ENCODE peak calls at places on chromosomes 1 and 21, in six cellular contexts. X is tibial artery, A is GM23248, V is pancreas, G is colonic mucosa, F is Caco-2. D is an unnamed sample.

GRCh38 chr21:42760361-42760970 is 107.0 kb downstream of the PDE9A start:
- DNase-seq in X (no peak), G (no peak), F (no peak), A (no peak), V (no peak), D (no peak)

GRCh38 chr1:32377541-32378220 is 15.3 kb downstream of the TSSK3 start:
- DNase-seq in A (no peak), F (no peak), X (no peak), G (no peak), V (no peak), D (no peak)

GRCh38 chr1:35655196-35655595 is 13.9 kb upstream of the PSMB2 start:
- DNase-seq in X (no peak), V (no peak), G (no peak), A (no peak), F (no peak), D (no peak)

GRCh38 chr1:152501704-152502103 is 8.9 kb upstream of the LCE5A start:
- DNase-seq in G (no peak), X (no peak), F (peak; percentile 52), A (peak; percentile 76), V (no peak), D (no peak)

GRCh38 chr1:173113015-173113741 is 62.4 kb upstream of the TNFSF18 start:
- DNase-seq in X (no peak), G (no peak), F (no peak), V (no peak), A (peak; percentile 81), D (no peak)

GRCh38 chr1:229894535-229894934 is 172.5 kb upstream of the GALNT2 start:
- DNase-seq in V (no peak), F (no peak), X (no peak), G (no peak), A (no peak), D (no peak)

GRCh38 chr1:171794085-171794484 is 12.6 kb downstream of the METTL13 start:
- DNase-seq in X (no peak), V (no peak), A (peak; percentile 88), G (no peak), F (no peak), D (no peak)

GRCh38 chr1:164780863-164781262 is 221.9 kb downstream of the PBX1 start:
- DNase-seq in A (peak; percentile 97), F (no peak), V (no peak), G (no peak), X (peak; percentile 65), D (no peak)

GRCh38 chr21:46559291-46559983 is 45.4 kb downstream of the S100B start:
- DNase-seq in A (no peak), V (no peak), G (no peak), F (no peak), X (no peak), D (no peak)

GRCh38 chr1:207831517-207832327 is 79.2 kb downstream of the CD34 start:
- DNase-seq in A (no peak), F (no peak), X (peak; percentile 72), G (no peak), V (no peak), D (no peak)

GRCh38 chr1:173122958-173123852 is 72.5 kb upstream of the TNFSF18 start:
- DNase-seq in V (no peak), X (peak; percentile 78), F (peak; percentile 91), G (peak; percentile 73), A (peak; percentile 89), D (peak; percentile 86)

GRCh38 chr21:15826908-15827601 is 97.3 kb downstream of the USP25 start:
- DNase-seq in X (no peak), A (no peak), F (no peak), V (no peak), G (no peak), D (no peak)

GRCh38 chr1:114833421-114833820 is 21.2 kb upstream of the SYCP1 start:
- DNase-seq in V (no peak), X (no peak), G (no peak), F (no peak), A (peak; percentile 44), D (no peak)

GRCh38 chr1:58451560-58452211 is 94.8 kb downstream of the OMA1 start:
- DNase-seq in F (no peak), A (no peak), X (no peak), V (no peak), G (no peak), D (no peak)

GRCh38 chr1:85307987-85308836 is 31.8 kb upstream of the BCL10 start:
- DNase-seq in F (peak; percentile 79), V (peak; percentile 89), G (peak; percentile 89), X (peak; percentile 88), A (peak; percentile 95), D (peak; percentile 93)
- H3K4me3 ChIP-seq in F (no peak overlapping the region), V (no peak overlapping the region), G (no peak overlapping the region), X (no peak overlapping the region), A (no peak overlapping the region), D (no peak overlapping the region)

GRCh38 chr1:49106438-49106837 is 329.7 kb upstream of the BEND5 start:
- DNase-seq in X (no peak), V (no peak), A (no peak), G (no peak), F (no peak), D (no peak)

DNA sequence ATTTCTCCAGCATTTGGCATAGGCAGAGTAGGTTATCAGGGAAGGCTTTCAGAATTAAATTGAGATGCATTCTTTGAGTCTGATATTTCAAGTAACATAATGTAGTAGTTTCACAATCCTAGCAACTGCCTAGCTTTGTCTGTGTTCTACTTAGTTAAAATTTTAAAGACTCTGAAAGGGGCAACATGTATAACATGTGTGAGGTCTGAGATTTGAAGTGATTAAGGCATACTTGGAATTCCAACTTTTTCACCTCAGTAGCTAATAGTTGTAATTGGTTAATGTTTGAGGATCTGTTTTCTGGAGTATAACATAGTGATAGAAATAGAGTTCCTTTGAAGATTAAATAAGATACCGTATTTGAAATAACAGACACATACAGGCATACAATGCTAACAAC is 335.2 kb upstream of the BEND5 start:
- DNase-seq in V (no peak), G (no peak), F (no peak), A (no peak), X (no peak), D (no peak)
- H3K9me3 ChIP-seq in V (no peaks in the 10 kb centered on the region), G (no peaks in the 10 kb centered on the region), F (no peaks in the 10 kb centered on the region), A (no peaks in the 10 kb centered on the region), X (peaks cover 10% of the 10 kb centered on the region), D (peaks cover 20% of the 10 kb centered on the region)

GRCh38 chr1:150006881-150007401 is 3.6 kb downstream of the OTUD7B start:
- DNase-seq in G (no peak), A (peak; percentile 76), X (no peak), F (no peak), V (no peak), D (no peak)

GRCh38 chr1:150009604-150010387 is 730 bp downstream of the OTUD7B start:
- DNase-seq in F (peak; percentile 51), A (peak; percentile 95), V (peak; percentile 18), G (peak; percentile 60), X (peak; percentile 71), D (peak; percentile 49)

GRCh38 chr1:150010388-150011115 is at the start of gene OTUD7B:
- DNase-seq in X (peak; percentile 83), F (peak; percentile 87), V (peak; percentile 90), A (peak; percentile 96), G (peak; percentile 90), D (peak; percentile 89)

GRCh38 chr1:150005606-150006005 is 4.9 kb downstream of the OTUD7B start:
- DNase-seq in F (no peak), V (no peak), A (no peak), G (no peak), X (no peak), D (no peak)

DNA sequence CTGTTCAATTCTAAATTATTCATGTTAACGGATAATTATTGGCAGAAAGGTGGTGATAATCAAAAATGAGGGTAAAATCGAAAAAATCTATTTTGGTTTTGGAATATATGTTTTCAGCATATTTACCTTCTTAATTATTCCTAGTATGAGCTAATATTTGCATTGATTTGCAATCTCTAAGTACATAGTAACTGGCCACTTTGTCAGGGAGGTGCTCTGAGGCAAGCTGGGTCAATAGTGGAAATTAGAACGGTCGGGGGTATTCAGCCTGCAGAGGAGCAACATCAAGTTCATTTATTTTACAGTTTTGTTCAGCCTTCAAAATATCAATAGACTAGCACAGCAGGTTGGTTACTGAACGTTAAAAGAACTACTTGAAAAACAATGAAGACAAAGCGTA is 1.8 kb downstream of the OTUD7B start:
- DNase-seq in X (no peak), V (no peak), F (no peak), A (no peak), G (no peak), D (no peak)
- H3K4me1 ChIP-seq in X (no peaks in the 10 kb centered on the region), V (peaks cover 10% of the 10 kb centered on the region), F (peaks cover 33% of the 10 kb centered on the region), A (peaks cover 34% of the 10 kb centered on the region), G (no peaks in the 10 kb centered on the region), D (peaks cover 3% of the 10 kb centered on the region)

GRCh38 chr1:182488803-182489202 is 38.9 kb downstream of the RGSL1 start:
- DNase-seq in G (no peak), X (no peak), A (no peak), V (no peak), F (no peak), D (no peak)
- H3K4me3 ChIP-seq in G (no peak overlapping the region), X (no peak overlapping the region), A (no peak overlapping the region), V (no peak overlapping the region), F (no peak overlapping the region), D (no peak overlapping the region)

GRCh38 chr21:26425576-26425975 is 147.5 kb downstream of the CYYR1 start:
- DNase-seq in G (no peak), F (no peak), V (no peak), A (no peak), X (no peak), D (no peak)
- H3K9me3 ChIP-seq in G (no peaks in the 10 kb centered on the region), F (no peaks in the 10 kb centered on the region), V (no peaks in the 10 kb centered on the region), A (no peaks in the 10 kb centered on the region), X (no peaks in the 10 kb centered on the region), D (no peaks in the 10 kb centered on the region)

GRCh38 chr1:201760516-201760915 is 68.4 kb upstream of the IPO9 start:
- DNase-seq in A (peak; percentile 67), V (no peak), F (no peak), X (no peak), G (no peak), D (no peak)
- H3K4me1 ChIP-seq in A (peaks cover 99% of the 10 kb centered on the region), V (no peaks in the 10 kb centered on the region), F (no peaks in the 10 kb centered on the region), X (no peaks in the 10 kb centered on the region), G (no peaks in the 10 kb centered on the region), D (no peaks in the 10 kb centered on the region)

GRCh38 chr1:225987491-225988316 is 11.4 kb downstream of the SDE2 start:
- DNase-seq in F (no peak), V (no peak), G (no peak), X (no peak), A (peak; percentile 69), D (no peak)

GRCh38 chr1:225995919-225996864 is 3.0 kb downstream of the SDE2 start:
- DNase-seq in G (no peak), A (no peak), F (no peak), V (no peak), X (no peak), D (no peak)

DNA sequence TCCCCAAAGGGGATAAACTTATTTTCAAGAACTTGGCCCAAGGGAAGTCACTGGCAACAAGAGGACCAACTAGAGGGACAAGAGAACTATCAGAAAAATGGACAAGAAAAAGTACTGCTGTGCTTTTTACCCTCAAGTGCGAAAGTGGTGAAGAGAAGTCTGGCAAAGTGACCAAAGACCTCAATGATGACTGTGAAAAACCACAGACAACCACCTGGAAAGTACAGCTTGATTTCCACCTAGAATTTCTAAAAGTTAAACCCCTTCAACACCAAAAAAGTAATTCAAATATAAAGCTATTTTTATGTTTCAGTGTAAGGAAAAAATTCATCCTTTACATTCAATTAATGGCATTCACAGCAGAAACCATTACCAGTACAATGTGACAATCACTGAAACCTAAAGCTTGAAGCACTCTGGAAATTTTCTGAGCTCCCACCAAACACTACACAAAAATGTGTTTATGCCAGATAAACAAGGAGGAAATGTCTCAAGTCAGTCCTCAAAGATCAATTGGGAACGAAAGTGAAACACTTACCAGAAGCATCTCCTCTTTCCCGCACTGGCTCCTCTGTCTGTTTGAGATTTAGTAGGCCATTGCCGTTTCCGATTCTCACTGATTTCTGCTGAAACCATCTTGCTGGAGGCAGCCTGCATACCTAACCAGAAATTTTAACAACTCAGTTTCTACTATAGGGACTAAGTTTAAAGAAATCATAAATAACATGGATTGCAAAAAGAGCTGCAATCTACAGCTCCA is 8.3 kb downstream of the SDE2 start:
- DNase-seq in A (no peak), G (no peak), X (no peak), F (no peak), V (no peak), D (no peak)
- H3K4me3 ChIP-seq in A (no peak overlapping the region), G (no peak overlapping the region), X (no peak overlapping the region), F (no peak overlapping the region), V (no peak overlapping the region), D (no peak overlapping the region)

D was measured in left lung.